ENCODE peak calls at places on chromosomes 6 and 20, in four cellular contexts. X, K, B and H are unnamed samples.

GRCh38 chr6:111952326-111952725 is 79.1 kb upstream of the FYN start:
- DNase-seq in B (no peak), K (no peak), X (no peak), H (no peak)

GRCh38 chr6:131135244-131136020 is at the start of gene AKAP7:
- DNase-seq in K (peak), X (peak), B (peak), H (peak)

GRCh38 chr6:56002336-56002735 is 126.9 kb upstream of the BMP5 start:
- DNase-seq in X (no peak), B (no peak), K (no peak), H (no peak)

GRCh38 chr6:137738197-137738596 is 128.9 kb upstream of the TNFAIP3 start:
- DNase-seq in K (no peak), X (no peak), B (no peak), H (no peak)

GRCh38 chr20:49846206-49846807 is 33.7 kb downstream of the SLC9A8 start:
- DNase-seq in B (no peak), X (peak), K (peak), H (no peak)

GRCh38 chr20:49981218-49982071 is 1.3 kb upstream of the SNAI1 start:
- DNase-seq in X (no peak), B (no peak), K (no peak), H (no peak)

GRCh38 chr20:59751075-59751711 is 146.9 kb downstream of the PHACTR3 start:
- DNase-seq in X (peak), B (peak), K (peak), H (peak)

GRCh38 chr20:16167423-16167822 is 405.8 kb downstream of the KIF16B start:
- DNase-seq in X (no peak), B (no peak), K (no peak), H (no peak)

GRCh38 chr20:41889871-41890224 is 271.7 kb upstream of the CHD6 start:
- DNase-seq in B (no peak), X (no peak), K (no peak), H (no peak)

GRCh38 chr6:16273266-16273665 is 34.9 kb downstream of the GMPR start:
- DNase-seq in B (no peak), K (peak), X (no peak), H (no peak)

GRCh38 chr20:833450-834150 is at the start of gene FAM110A:
- DNase-seq in B (peak), K (peak), X (peak), H (peak)

GRCh38 chr6:70310063-70310694 is 7.3 kb upstream of the COL9A1 start:
- DNase-seq in X (no peak), B (no peak), K (peak), H (no peak)

GRCh38 chr20:50575869-50576720 is 65.9 kb downstream of the PTPN1 start:
- DNase-seq in X (peak), B (peak), K (peak), H (peak)

GRCh38 chr20:3808141-3808479 is 12.0 kb downstream of the CDC25B start:
- DNase-seq in X (peak), B (peak), K (peak), H (no peak)

GRCh38 chr6:157758516-157759023 is 64.5 kb upstream of the SNX9 start:
- DNase-seq in B (no peak), K (no peak), X (no peak), H (no peak)

GRCh38 chr6:156729248-156729647 is 47.9 kb upstream of the ARID1B start:
- DNase-seq in B (no peak), K (peak), X (no peak), H (no peak)

GRCh38 chr6:40899684-40900155 is 139.3 kb downstream of the UNC5CL start:
- DNase-seq in K (no peak), X (no peak), B (no peak), H (no peak)

GRCh38 chr20:22389836-22390542 is 194.4 kb downstream of the FOXA2 start:
- DNase-seq in K (peak), X (peak), B (no peak), H (no peak)

GRCh38 chr20:2751868-2752630 is 48.4 kb downstream of the CPXM1 start:
- DNase-seq in X (no peak), K (peak), B (no peak), H (no peak)

GRCh38 chr6:89073014-89073620 is 7.4 kb upstream of the PNRC1 start:
- DNase-seq in B (no peak), K (no peak), X (no peak), H (no peak)

GRCh38 chr6:15249371-15250019 is 3.6 kb downstream of the JARID2 start:
- DNase-seq in X (no peak), K (no peak), B (no peak), H (no peak)

GRCh38 chr6:96460052-96460700 is 61.4 kb upstream of the UFL1 start:
- DNase-seq in K (no peak), X (no peak), B (no peak), H (no peak)

GRCh38 chr20:23120936-23121765 is 35.0 kb upstream of the CD93 start:
- DNase-seq in K (no peak), X (no peak), B (no peak), H (no peak)

GRCh38 chr20:42635699-42636411 is 553.9 kb downstream of the PTPRT start:
- DNase-seq in K (no peak), B (no peak), X (no peak), H (no peak)

GRCh38 chr20:38112943-38113294 is 52.2 kb downstream of the TGM2 start:
- DNase-seq in B (no peak), K (no peak), X (peak), H (no peak)

GRCh38 chr6:74752303-74752702 is 453.6 kb downstream of the COL12A1 start:
- DNase-seq in K (no peak), B (no peak), X (no peak), H (no peak)
- TF ChIP-seq CTCF in K (no peak), B (no peak), X (no peak), H (no peak)

GRCh38 chr6:152595507-152595906 is 41.7 kb downstream of the SYNE1 start:
- DNase-seq in B (no peak), X (no peak), K (peak), H (no peak)
- TF ChIP-seq CTCF in B (no peak), X (peak), K (peak), H (peak)

DNA sequence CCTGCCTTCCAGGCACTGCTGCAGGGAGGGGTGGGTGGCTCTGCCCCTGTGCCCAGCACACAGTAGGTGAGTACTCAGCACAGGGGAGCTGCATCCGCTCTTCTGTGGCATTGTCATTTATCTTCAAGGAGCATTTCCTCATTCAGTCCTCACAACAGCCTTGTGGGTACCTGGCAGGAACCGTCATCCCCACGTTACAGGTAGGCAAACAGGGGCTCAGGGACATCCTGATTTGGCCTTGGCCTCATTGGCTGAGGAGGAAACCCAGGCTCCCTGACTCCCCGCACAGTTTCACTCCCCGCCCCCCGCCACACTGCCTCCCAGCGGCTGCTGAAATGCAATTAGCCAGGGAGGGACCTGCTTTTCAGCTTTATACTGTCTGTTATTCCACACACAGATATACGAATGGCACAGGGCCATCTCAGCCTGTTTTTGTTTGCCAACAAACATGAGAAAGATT is 24.3 kb upstream of the PNPLA1 start:
- DNase-seq in X (no peak), B (no peak), K (no peak), H (no peak)
- TF ChIP-seq CTCF in X (no peak), B (no peak), K (peak), H (no peak)

DNA sequence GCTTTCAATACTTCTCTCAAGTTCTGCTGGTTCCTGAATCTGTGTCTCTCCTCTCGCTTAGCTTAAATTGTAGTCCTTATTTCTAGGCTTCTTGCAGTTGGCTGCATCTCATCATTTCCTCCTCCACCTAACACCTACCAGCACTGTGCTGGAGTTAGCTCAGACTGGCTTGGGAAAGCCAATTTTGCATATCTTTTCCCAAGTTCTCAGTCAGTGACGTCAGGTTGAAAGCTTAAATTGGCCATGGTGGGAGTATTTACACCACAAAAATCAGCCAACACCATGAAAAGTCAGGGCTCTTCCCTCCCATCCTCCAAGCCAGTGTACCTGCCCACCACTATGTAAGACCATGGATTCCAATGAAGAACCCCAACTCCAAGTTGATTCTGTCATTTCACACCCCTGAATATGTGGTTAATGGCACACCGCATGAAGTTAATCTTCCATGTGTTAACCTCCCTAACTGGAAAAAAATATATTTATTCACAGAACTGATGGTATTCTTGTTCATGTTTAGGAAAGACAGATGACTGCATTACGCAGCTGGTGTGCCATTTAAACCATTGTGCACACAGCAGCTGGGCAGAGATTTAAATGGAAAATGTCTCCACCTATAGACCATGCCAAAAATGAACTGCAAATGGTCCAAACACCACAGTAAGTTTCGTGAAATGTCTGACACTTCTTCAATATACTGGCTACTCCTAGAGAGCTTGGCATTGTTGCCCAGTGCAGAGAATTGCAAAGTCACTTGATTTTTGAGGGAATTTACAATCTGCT is 274.1 kb upstream of the MAP3K7 start:
- DNase-seq in B (no peak), X (no peak), K (peak), H (no peak)
- TF ChIP-seq CTCF in B (no peak), X (no peak), K (peak), H (peak)

DNA sequence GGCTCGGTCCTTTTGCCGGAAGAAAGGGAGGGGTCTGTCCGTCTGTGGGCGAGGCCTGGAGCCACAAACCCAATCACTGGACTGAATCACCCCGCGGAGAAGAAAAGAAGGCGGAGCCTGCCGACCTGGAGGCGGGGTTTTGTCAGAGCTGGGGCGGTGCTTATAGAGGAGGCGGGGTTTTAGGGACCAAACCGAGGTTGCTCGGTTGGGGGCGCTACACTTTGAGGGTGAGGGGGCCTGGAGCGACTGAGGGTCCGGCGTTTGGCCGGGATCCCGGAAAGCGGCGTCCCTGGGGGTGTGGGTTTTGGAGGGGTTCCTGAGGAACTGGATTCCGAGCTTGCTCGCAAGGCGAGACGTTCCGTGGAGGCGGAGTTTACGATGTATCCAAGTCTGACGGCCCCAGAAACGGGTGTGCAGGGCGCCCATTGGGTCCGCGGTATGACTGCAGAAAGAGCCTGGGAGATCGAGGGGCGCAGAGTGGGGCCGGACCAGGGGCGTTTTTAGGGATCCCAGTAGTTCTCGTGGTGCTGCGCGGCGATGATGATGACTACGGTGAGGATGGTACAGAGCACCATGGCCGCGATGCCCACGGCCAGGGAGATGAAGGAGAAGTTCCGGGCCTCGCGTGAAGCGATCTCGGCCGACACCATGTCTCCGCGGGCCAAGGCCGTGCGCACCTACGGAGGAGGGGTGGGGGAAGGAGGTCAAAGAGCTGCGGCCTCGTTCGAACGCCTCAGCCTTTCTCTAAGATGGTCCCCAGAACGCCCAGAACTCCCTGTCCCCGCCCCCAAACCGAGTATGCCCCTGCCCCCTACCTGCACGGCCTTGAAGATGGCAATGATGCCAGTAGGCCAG is 2.8 kb downstream of the PRRT1 start:
- DNase-seq in K (no peak), B (no peak), X (peak), H (no peak)
- TF ChIP-seq CTCF in K (no peak), B (no peak), X (no peak), H (no peak)

DNA sequence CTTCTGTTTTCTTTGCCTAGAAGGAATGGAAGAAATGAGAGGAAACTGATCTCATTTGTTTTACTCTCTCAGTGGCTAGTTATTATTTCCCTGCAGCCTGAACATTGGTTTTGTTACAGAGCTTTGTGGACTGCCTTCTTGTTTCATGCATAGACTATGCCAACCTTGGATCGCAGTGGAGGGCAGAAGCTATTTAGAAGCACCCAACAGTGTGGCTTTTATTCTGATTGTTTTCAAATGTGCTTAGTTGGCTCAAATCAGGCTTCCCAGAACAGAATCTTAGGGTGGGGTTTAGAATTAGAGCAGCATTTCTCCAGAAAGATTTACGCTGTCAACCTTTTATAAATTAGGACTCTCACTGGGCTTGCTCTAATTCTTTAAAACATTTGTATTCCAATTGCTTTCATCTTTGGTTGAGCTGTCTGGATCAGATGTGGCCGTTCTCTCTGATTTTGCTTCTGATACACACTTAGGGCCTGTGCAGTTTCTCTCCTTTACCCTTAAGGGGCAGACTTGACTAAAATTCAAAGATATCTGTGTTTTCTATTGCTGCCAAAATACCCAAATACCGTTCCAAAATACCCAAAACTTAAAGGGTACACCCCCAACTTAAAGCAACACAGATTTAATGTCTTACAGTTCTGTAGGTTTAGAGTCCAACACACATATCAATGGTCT is 210.3 kb downstream of the BCKDHB start:
- DNase-seq in K (no peak), B (no peak), X (no peak), H (no peak)
- TF ChIP-seq CTCF in K (peak), B (no peak), X (no peak), H (no peak)

DNA sequence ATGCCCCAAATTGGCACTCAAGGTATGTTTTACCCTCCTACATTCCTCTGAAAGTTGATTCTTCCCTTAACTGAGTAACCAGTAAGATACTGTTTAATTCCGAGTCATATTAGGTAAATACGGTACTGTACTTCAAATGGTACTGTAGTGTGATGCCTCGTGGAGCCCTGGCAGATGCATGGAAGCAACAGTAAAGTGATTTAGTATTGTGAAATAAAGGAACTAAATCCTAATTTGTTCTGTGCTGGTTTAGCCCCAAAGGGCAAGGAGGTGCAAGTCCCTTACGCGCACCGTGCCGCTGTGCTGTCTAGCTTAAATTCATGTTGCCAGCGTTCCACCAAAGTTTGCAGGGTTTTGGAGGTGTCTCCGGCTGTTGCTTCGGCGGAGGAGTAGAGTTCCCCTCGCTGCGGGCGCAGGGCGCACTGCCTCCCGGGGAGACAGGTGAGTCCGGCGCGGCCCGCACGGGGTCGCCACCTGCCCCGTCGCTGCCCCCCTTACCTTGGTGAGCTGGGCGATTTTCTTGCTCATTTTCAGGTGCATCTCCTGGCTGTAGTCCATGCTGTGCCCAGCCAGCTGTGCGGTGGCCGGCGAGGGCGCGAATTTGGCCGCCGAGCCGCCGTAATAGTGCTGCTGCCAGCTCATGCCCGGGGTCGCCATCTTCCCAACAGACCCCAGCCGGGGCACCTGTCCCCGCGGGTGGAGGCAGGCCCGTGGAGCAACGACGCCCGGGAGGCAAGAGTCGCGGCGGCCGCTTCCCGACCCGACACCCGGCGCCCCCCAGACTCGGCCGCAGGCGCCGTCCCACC is 618 bp downstream of the FAM184A start:
- DNase-seq in K (peak), B (peak), X (peak), H (peak)
- TF ChIP-seq CTCF in K (peak), B (no peak), X (no peak), H (peak)

DNA sequence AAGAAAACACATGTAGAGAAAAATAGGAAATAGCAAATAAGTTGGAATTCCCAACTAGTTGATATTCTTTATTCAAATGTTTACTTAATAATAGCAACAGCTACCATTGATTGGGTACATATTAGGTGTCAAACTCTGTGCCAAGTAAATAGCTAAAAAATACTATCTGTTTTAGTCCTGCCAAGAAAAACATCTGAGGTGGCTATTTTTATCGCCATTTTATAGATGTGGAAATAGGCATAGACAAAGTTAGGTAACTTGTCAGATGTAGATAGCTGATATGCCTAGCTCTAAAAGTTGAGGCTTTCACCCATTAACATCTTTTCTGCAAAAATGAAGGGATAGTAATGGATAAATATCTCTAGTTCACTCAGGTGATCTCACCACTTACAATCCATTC is 549.2 kb upstream of the ID4 start:
- DNase-seq in B (no peak), X (no peak), K (no peak), H (no peak)
- TF ChIP-seq CTCF in B (no peak), X (no peak), K (no peak), H (no peak)

DNA sequence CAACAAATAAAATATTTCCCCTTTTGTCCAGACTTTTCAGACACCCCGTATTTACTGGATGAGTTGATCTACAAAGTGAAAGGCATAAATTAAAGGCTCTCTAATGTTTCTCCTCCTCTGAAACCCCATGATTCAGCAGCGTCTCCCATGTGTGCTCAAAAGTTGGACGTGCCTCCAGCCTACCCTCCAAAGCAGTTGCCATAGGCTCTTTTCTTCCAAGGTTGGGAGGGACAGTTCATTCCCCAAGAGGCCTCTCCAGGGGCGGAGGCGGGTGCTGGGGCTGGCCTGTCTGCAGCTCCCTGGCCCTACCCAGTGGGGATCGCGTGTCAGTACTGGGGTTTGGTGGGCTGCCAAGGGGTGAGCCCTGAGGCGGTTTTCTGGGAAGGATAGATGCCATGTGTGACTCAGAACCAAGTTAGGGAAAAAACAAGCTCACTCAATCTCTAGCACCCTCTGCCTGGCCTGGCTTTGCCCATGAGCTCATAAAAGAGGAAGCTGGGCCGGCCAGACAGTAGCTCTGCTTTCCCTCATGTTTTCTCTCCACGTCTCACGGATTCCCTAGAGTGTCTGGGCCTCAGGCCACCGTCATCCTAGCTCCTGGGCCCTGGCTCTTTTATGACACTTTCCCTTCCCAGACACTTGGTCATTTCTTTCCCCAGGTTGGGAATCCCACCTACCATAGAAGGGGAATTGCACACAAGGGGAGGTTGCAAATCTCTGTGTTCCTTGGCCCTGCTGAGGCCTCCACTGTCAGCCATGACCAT is 8.0 kb upstream of the IER3 start:
- DNase-seq in K (peak), X (peak), B (peak), H (no peak)
- TF ChIP-seq CTCF in K (peak), X (no peak), B (no peak), H (no peak)